ENCODE peak calls at places on chromosomes 7 and 10, in four cellular contexts. G, U, C and B are unnamed samples.

GRCh38 chr10:4353964-4354363 is 472.0 kb upstream of the AKR1E2 start:
- DNase-seq in C (no peak), G (peak), U (peak), B (peak)

GRCh38 chr10:85098835-85099521 is 770.6 kb downstream of the CCSER2 start:
- DNase-seq in U (no peak), C (no peak), G (no peak), B (no peak)

GRCh38 chr7:84612976-84613375 is 418.4 kb upstream of the SEMA3A start:
- DNase-seq in G (no peak), U (no peak), C (no peak), B (no peak)

GRCh38 chr10:932589-932988 is 1.1 kb upstream of the LARP4B start:
- DNase-seq in C (no peak), U (no peak), G (no peak), B (no peak)

GRCh38 chr10:132788831-132789219 is 2.9 kb upstream of the NKX6-2 start:
- DNase-seq in C (no peak), U (no peak), G (no peak), B (no peak)

GRCh38 chr7:25894902-25895791 is 256.9 kb upstream of the NFE2L3 start:
- DNase-seq in U (peak), C (peak), G (peak), B (no peak)

GRCh38 chr10:70820976-70821750 is 5.4 kb downstream of the SGPL1 start:
- DNase-seq in C (no peak), U (no peak), G (no peak), B (no peak)

GRCh38 chr10:70546585-70546984 is 56.0 kb downstream of the PRF1 start:
- DNase-seq in U (no peak), G (no peak), C (no peak), B (no peak)

GRCh38 chr7:151608031-151608551 is 88.4 kb upstream of the RHEB start:
- DNase-seq in G (no peak), U (no peak), C (peak), B (no peak)

GRCh38 chr10:58028597-58029366 is 238.9 kb downstream of the IPMK start:
- DNase-seq in C (no peak), U (no peak), G (peak), B (no peak)

GRCh38 chr10:49668684-49669083 is 10.8 kb upstream of the C10orf53 start:
- DNase-seq in C (no peak), G (no peak), U (no peak), B (no peak)

GRCh38 chr10:124025638-124026336 is 67.6 kb downstream of the CHST15 start:
- DNase-seq in G (peak), C (no peak), U (no peak), B (peak)

GRCh38 chr10:101467286-101467770 is 113.4 kb downstream of the BTRC start:
- DNase-seq in C (peak), G (peak), U (peak), B (peak)

GRCh38 chr7:92723205-92723604 is 113.2 kb downstream of the CDK6 start:
- DNase-seq in C (no peak), G (peak), U (no peak), B (no peak)

GRCh38 chr7:152336754-152337368 is 98.9 kb downstream of the KMT2C start:
- DNase-seq in C (no peak), G (peak), U (peak), B (no peak)

GRCh38 chr10:132247943-132248342 is 59.8 kb downstream of the STK32C start:
- DNase-seq in G (no peak), C (no peak), U (no peak), B (no peak)

GRCh38 chr7:40753455-40753854 is 618.6 kb downstream of the SUGCT start:
- DNase-seq in G (no peak), C (no peak), U (no peak), B (no peak)

GRCh38 chr7:128100949-128101713 is 69.9 kb upstream of the LRRC4 start:
- DNase-seq in G (no peak), U (no peak), C (no peak), B (no peak)

GRCh38 chr7:149720372-149721083 is 52.9 kb downstream of the ZNF467 start:
- DNase-seq in U (peak), C (no peak), G (no peak), B (peak)

GRCh38 chr7:152089183-152089582 is 63.7 kb downstream of the GALNT11 start:
- DNase-seq in U (no peak), C (no peak), G (no peak), B (no peak)

GRCh38 chr10:60549686-60550085 is 160.0 kb upstream of the ANK3 start:
- DNase-seq in C (no peak), G (peak), U (peak), B (peak)

GRCh38 chr7:22980422-22980821 is 33.5 kb downstream of the HYCC1 start:
- DNase-seq in U (no peak), G (peak), C (no peak), B (no peak)

GRCh38 chr7:98866765-98867164 is 3.0 kb downstream of the TMEM130 start:
- DNase-seq in U (no peak), C (no peak), G (no peak), B (no peak)

GRCh38 chr10:93072225-93072712 is 1.4 kb upstream of the CYP26A1 start:
- DNase-seq in U (peak), G (no peak), C (no peak), B (no peak)

GRCh38 chr10:28177944-28178637 is 124.8 kb downstream of the MPP7 start:
- DNase-seq in C (no peak), G (peak), U (no peak), B (no peak)

GRCh38 chr10:90947025-90947960 is 26.4 kb upstream of the ANKRD1 start:
- DNase-seq in G (peak), C (no peak), U (no peak), B (no peak)

GRCh38 chr10:58767652-58768051 is 255.0 kb downstream of the BICC1 start:
- DNase-seq in G (no peak), C (no peak), U (no peak), B (no peak)

GRCh38 chr7:76073335-76073990 is 25.6 kb downstream of the MDH2 start:
- DNase-seq in C (no peak), U (no peak), G (no peak), B (no peak)

GRCh38 chr10:77974396-77975074 is 48.0 kb upstream of the DLG5 start:
- DNase-seq in C (peak), U (peak), G (peak), B (peak)
- TF ChIP-seq CTCF in C (peak), U (peak), G (peak), B (peak)

GRCh38 chr10:6050801-6051445 is 11.2 kb downstream of the IL2RA start:
- DNase-seq in C (peak), G (peak), U (peak), B (no peak)
- TF ChIP-seq CTCF in C (no peak), G (peak), U (no peak), B (peak)

DNA sequence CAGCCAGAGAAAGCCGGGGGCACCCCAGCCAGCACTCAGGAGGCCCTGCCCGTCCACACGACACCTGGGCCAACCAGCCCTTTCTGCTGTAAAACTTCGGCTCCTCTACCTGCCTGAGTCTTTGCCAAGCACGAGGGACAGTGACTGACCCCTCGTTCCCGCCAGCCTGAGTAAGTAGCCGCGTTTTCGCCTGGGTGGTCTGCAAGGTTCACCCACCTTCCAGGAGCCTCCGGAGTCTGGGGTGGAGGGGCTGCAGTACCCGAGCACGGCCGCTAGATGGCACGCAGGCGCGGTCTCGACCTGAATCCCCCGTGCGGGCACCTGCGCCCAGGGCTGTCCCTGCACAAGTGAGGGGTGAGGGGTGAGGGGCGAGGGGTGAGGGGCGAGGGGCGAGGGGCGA is 192.7 kb downstream of the PTPRN2 start:
- DNase-seq in C (no peak), U (peak), G (no peak), B (no peak)
- TF ChIP-seq CTCF in C (peak), U (peak), G (peak), B (peak)

DNA sequence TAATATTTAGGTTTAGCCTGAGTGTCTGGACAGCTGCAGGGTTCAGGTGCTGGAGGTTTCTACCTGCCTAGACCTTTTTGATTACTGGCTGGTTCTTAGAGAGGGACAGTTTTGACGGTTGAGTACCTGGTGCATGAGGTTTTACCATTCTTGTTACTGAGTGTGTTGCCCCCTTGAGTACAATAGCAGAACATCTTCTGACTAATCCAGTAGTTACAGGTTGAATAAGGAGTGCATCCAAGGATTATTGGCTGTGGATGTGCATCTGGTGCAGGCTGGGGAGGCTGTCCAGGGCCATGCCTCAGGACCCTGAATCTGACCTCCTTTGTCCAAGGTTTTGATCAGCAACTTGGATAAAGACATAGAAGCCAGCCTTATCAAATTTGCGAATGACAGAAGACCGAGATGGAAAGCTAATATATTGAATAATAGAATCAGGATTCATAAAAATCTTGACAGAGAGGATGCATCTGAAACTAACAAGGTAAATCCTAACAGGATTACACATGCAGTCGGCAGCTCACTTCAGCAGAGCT is 23.1 kb downstream of the PLPP4 start:
- DNase-seq in G (no peak), C (no peak), U (no peak), B (no peak)
- TF ChIP-seq CTCF in G (peak), C (no peak), U (no peak), B (peak)